ENCODE peak calls at places on chromosomes 16 and 17, in five cellular contexts. One of them, this sample, is unnamed.

GRCh38 chr16:65202461-65202860 is 80.6 kb upstream of the CDH11 start:
- DNase-seq in islet precursor cell: no peak
- DNase-seq in B cell: no peak
- DNase-seq in stimulated activated naive CD8-positive, alpha-beta T cell treated with anti-CD3 and anti-CD28 coated beads, Interleukin-15, amount 100 ng/mL, for 72 hours: no peak
- DNase-seq in BE2C: no peak
- DNase-seq in this sample: no peak

GRCh38 chr16:86015606-86016005 is 116.6 kb downstream of the IRF8 start:
- DNase-seq in islet precursor cell: peak
- DNase-seq in B cell: no peak
- DNase-seq in stimulated activated naive CD8-positive, alpha-beta T cell treated with anti-CD3 and anti-CD28 coated beads, Interleukin-15, amount 100 ng/mL, for 72 hours: no peak
- DNase-seq in BE2C: no peak
- DNase-seq in this sample: peak

GRCh38 chr17:8963665-8964258 is 1.7 kb downstream of the PIK3R5 start:
- DNase-seq in islet precursor cell: peak
- DNase-seq in B cell: no peak
- DNase-seq in stimulated activated naive CD8-positive, alpha-beta T cell treated with anti-CD3 and anti-CD28 coated beads, Interleukin-15, amount 100 ng/mL, for 72 hours: no peak
- DNase-seq in BE2C: no peak
- DNase-seq in this sample: no peak

GRCh38 chr16:12081048-12081404 is 104.5 kb downstream of the SNX29 start:
- DNase-seq in islet precursor cell: no peak
- DNase-seq in B cell: no peak
- DNase-seq in stimulated activated naive CD8-positive, alpha-beta T cell treated with anti-CD3 and anti-CD28 coated beads, Interleukin-15, amount 100 ng/mL, for 72 hours: peak
- DNase-seq in BE2C: no peak
- DNase-seq in this sample: no peak

GRCh38 chr16:81657224-81657623 is 121.9 kb upstream of the PLCG2 start:
- DNase-seq in islet precursor cell: no peak
- DNase-seq in B cell: no peak
- DNase-seq in stimulated activated naive CD8-positive, alpha-beta T cell treated with anti-CD3 and anti-CD28 coated beads, Interleukin-15, amount 100 ng/mL, for 72 hours: no peak
- DNase-seq in BE2C: no peak
- DNase-seq in this sample: no peak

GRCh38 chr17:75823257-75824041 is 20.8 kb downstream of the UNC13D start:
- DNase-seq in islet precursor cell: no peak
- DNase-seq in B cell: no peak
- DNase-seq in stimulated activated naive CD8-positive, alpha-beta T cell treated with anti-CD3 and anti-CD28 coated beads, Interleukin-15, amount 100 ng/mL, for 72 hours: no peak
- DNase-seq in BE2C: peak
- DNase-seq in this sample: no peak

GRCh38 chr17:81018044-81018802 is 16.7 kb upstream of the BAIAP2 start:
- DNase-seq in islet precursor cell: no peak
- DNase-seq in B cell: peak
- DNase-seq in stimulated activated naive CD8-positive, alpha-beta T cell treated with anti-CD3 and anti-CD28 coated beads, Interleukin-15, amount 100 ng/mL, for 72 hours: peak
- DNase-seq in BE2C: no peak
- DNase-seq in this sample: no peak

GRCh38 chr16:82748026-82748425 is 121.3 kb downstream of the CDH13 start:
- DNase-seq in islet precursor cell: no peak
- DNase-seq in B cell: no peak
- DNase-seq in stimulated activated naive CD8-positive, alpha-beta T cell treated with anti-CD3 and anti-CD28 coated beads, Interleukin-15, amount 100 ng/mL, for 72 hours: no peak
- DNase-seq in BE2C: no peak
- DNase-seq in this sample: no peak

GRCh38 chr16:19840524-19841110 is 44.0 kb downstream of the GPRC5B start:
- DNase-seq in islet precursor cell: peak
- DNase-seq in B cell: no peak
- DNase-seq in stimulated activated naive CD8-positive, alpha-beta T cell treated with anti-CD3 and anti-CD28 coated beads, Interleukin-15, amount 100 ng/mL, for 72 hours: no peak
- DNase-seq in BE2C: no peak
- DNase-seq in this sample: no peak

GRCh38 chr17:62869885-62870580 is 61.9 kb upstream of the MARCHF10 start:
- DNase-seq in islet precursor cell: peak
- DNase-seq in B cell: no peak
- DNase-seq in stimulated activated naive CD8-positive, alpha-beta T cell treated with anti-CD3 and anti-CD28 coated beads, Interleukin-15, amount 100 ng/mL, for 72 hours: no peak
- DNase-seq in BE2C: peak
- DNase-seq in this sample: no peak

GRCh38 chr16:49793244-49793643 is 62.7 kb downstream of the ZNF423 start:
- DNase-seq in islet precursor cell: no peak
- DNase-seq in B cell: no peak
- DNase-seq in stimulated activated naive CD8-positive, alpha-beta T cell treated with anti-CD3 and anti-CD28 coated beads, Interleukin-15, amount 100 ng/mL, for 72 hours: no peak
- DNase-seq in BE2C: no peak
- DNase-seq in this sample: no peak

GRCh38 chr17:17843096-17843495 is 6.3 kb upstream of the SREBF1 start:
- DNase-seq in islet precursor cell: peak
- DNase-seq in B cell: no peak
- DNase-seq in stimulated activated naive CD8-positive, alpha-beta T cell treated with anti-CD3 and anti-CD28 coated beads, Interleukin-15, amount 100 ng/mL, for 72 hours: no peak
- DNase-seq in BE2C: no peak
- DNase-seq in this sample: no peak

GRCh38 chr17:58324409-58325288 is 3.9 kb downstream of the TSPOAP1 start:
- DNase-seq in islet precursor cell: peak
- DNase-seq in B cell: peak
- DNase-seq in stimulated activated naive CD8-positive, alpha-beta T cell treated with anti-CD3 and anti-CD28 coated beads, Interleukin-15, amount 100 ng/mL, for 72 hours: peak
- DNase-seq in BE2C: peak
- DNase-seq in this sample: no peak

GRCh38 chr17:43217614-43218087 is 6.0 kb downstream of the TMEM106A start:
- DNase-seq in islet precursor cell: no peak
- DNase-seq in B cell: no peak
- DNase-seq in stimulated activated naive CD8-positive, alpha-beta T cell treated with anti-CD3 and anti-CD28 coated beads, Interleukin-15, amount 100 ng/mL, for 72 hours: peak
- DNase-seq in BE2C: no peak
- DNase-seq in this sample: no peak

This sample was measured in dorsolateral prefrontal cortex.